ENCODE peak calls at places on chromosome 10, in ten cellular contexts. One of them, this sample, is unnamed.

GRCh38 chr10:68251625-68252275 is 19.8 kb upstream of the ATOH7 start:
- DNase-seq in MM.1S: peak
- DNase-seq in mammary epithelial cell: no peak
- DNase-seq in A549: no peak
- DNase-seq in uterus: no peak
- DNase-seq in esophagus squamous epithelium: no peak
- DNase-seq in PC-9: no peak
- DNase-seq in suprapubic skin: no peak
- DNase-seq in dorsolateral prefrontal cortex: no peak
- DNase-seq in brain microvascular endothelial cell: no peak
- DNase-seq in this sample: no peak

GRCh38 chr10:13990392-13990805 is 340.3 kb downstream of the FRMD4A start:
- DNase-seq in MM.1S: no peak
- DNase-seq in mammary epithelial cell: no peak
- DNase-seq in A549: no peak
- DNase-seq in uterus: peak
- DNase-seq in esophagus squamous epithelium: no peak
- DNase-seq in PC-9: no peak
- DNase-seq in suprapubic skin: no peak
- DNase-seq in dorsolateral prefrontal cortex: no peak
- DNase-seq in brain microvascular endothelial cell: no peak
- DNase-seq in this sample: peak

GRCh38 chr10:78300526-78300925 is 266.9 kb downstream of the RPS24 start:
- DNase-seq in MM.1S: no peak
- DNase-seq in mammary epithelial cell: no peak
- DNase-seq in A549: no peak
- DNase-seq in uterus: peak
- DNase-seq in esophagus squamous epithelium: no peak
- DNase-seq in PC-9: no peak
- DNase-seq in suprapubic skin: peak
- DNase-seq in dorsolateral prefrontal cortex: no peak
- DNase-seq in brain microvascular endothelial cell: no peak
- DNase-seq in this sample: no peak

GRCh38 chr10:75246506-75246905 is 10.7 kb upstream of the COMTD1 start:
- DNase-seq in MM.1S: no peak
- DNase-seq in mammary epithelial cell: no peak
- DNase-seq in A549: no peak
- DNase-seq in uterus: no peak
- DNase-seq in esophagus squamous epithelium: no peak
- DNase-seq in PC-9: no peak
- DNase-seq in suprapubic skin: no peak
- DNase-seq in dorsolateral prefrontal cortex: no peak
- DNase-seq in brain microvascular endothelial cell: no peak
- DNase-seq in this sample: no peak

GRCh38 chr10:45640941-45641340 is 31.6 kb downstream of the ZFAND4 start:
- DNase-seq in MM.1S: no peak
- DNase-seq in mammary epithelial cell: no peak
- DNase-seq in A549: no peak
- DNase-seq in uterus: no peak
- DNase-seq in esophagus squamous epithelium: no peak
- DNase-seq in PC-9: no peak
- DNase-seq in suprapubic skin: no peak
- DNase-seq in dorsolateral prefrontal cortex: no peak
- DNase-seq in brain microvascular endothelial cell: no peak
- DNase-seq in this sample: no peak

GRCh38 chr10:15188629-15189028 is 20.1 kb upstream of the NMT2 start:
- DNase-seq in MM.1S: no peak
- DNase-seq in mammary epithelial cell: no peak
- DNase-seq in A549: no peak
- DNase-seq in uterus: no peak
- DNase-seq in esophagus squamous epithelium: no peak
- DNase-seq in PC-9: no peak
- DNase-seq in suprapubic skin: no peak
- DNase-seq in dorsolateral prefrontal cortex: no peak
- DNase-seq in brain microvascular endothelial cell: no peak
- DNase-seq in this sample: no peak

GRCh38 chr10:103986360-103986759 is 19.4 kb downstream of the SLK start:
- DNase-seq in MM.1S: no peak
- DNase-seq in mammary epithelial cell: peak
- DNase-seq in A549: no peak
- DNase-seq in uterus: no peak
- DNase-seq in esophagus squamous epithelium: no peak
- DNase-seq in PC-9: no peak
- DNase-seq in suprapubic skin: no peak
- DNase-seq in dorsolateral prefrontal cortex: no peak
- DNase-seq in brain microvascular endothelial cell: no peak
- DNase-seq in this sample: no peak

GRCh38 chr10:58919927-58920654 is 256.4 kb upstream of the PHYHIPL start:
- DNase-seq in MM.1S: no peak
- DNase-seq in mammary epithelial cell: peak
- DNase-seq in A549: peak
- DNase-seq in uterus: no peak
- DNase-seq in esophagus squamous epithelium: no peak
- DNase-seq in PC-9: no peak
- DNase-seq in suprapubic skin: no peak
- DNase-seq in dorsolateral prefrontal cortex: no peak
- DNase-seq in brain microvascular endothelial cell: peak
- DNase-seq in this sample: no peak

DNA sequence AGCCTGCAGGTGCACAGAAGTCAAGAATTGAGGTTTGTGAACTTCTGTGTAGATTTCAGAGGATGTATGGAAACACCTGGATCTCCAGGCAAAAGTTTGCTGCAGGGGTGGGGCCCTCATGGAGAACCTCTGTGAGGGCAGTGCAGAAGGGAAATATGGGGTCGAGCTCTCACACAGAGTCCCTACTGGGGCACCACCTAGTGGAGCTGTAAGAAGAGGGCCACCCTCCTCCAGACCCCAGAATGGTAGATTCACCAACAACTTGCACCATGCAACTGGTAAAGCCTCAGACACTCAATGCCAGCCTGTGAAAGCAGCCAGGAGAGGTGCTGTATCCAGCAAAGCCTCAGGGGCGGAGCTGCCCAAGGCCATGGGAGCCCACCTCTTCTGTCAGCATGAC is 205.8 kb downstream of the CCSER2 start:
- DNase-seq in MM.1S: no peak
- DNase-seq in mammary epithelial cell: no peak
- DNase-seq in A549: no peak
- DNase-seq in uterus: no peak
- DNase-seq in esophagus squamous epithelium: no peak
- DNase-seq in PC-9: no peak
- DNase-seq in suprapubic skin: no peak
- DNase-seq in dorsolateral prefrontal cortex: no peak
- DNase-seq in brain microvascular endothelial cell: no peak
- DNase-seq in this sample: no peak
- TF ChIP-seq CTCF in MM.1S: peak
- TF ChIP-seq CTCF in mammary epithelial cell: no peak
- TF ChIP-seq CTCF in A549: peak
- TF ChIP-seq CTCF in uterus: no peak
- TF ChIP-seq CTCF in esophagus squamous epithelium: no peak
- TF ChIP-seq CTCF in PC-9: peak
- TF ChIP-seq CTCF in suprapubic skin: no peak
- TF ChIP-seq CTCF in dorsolateral prefrontal cortex: peak
- TF ChIP-seq CTCF in brain microvascular endothelial cell: peak
- TF ChIP-seq CTCF in this sample: no peak

GRCh38 chr10:131994435-131994834 is 12.7 kb upstream of the BNIP3 start:
- DNase-seq in MM.1S: no peak
- DNase-seq in mammary epithelial cell: no peak
- DNase-seq in A549: no peak
- DNase-seq in uterus: no peak
- DNase-seq in esophagus squamous epithelium: no peak
- DNase-seq in PC-9: no peak
- DNase-seq in suprapubic skin: no peak
- DNase-seq in dorsolateral prefrontal cortex: no peak
- DNase-seq in brain microvascular endothelial cell: no peak
- DNase-seq in this sample: no peak

GRCh38 chr10:131996508-131997365 is 15.0 kb upstream of the BNIP3 start:
- DNase-seq in MM.1S: no peak
- DNase-seq in mammary epithelial cell: no peak
- DNase-seq in A549: no peak
- DNase-seq in uterus: no peak
- DNase-seq in esophagus squamous epithelium: no peak
- DNase-seq in PC-9: no peak
- DNase-seq in suprapubic skin: no peak
- DNase-seq in dorsolateral prefrontal cortex: peak
- DNase-seq in brain microvascular endothelial cell: no peak
- DNase-seq in this sample: peak

GRCh38 chr10:131998845-131999681 is 17.3 kb upstream of the BNIP3 start:
- DNase-seq in MM.1S: no peak
- DNase-seq in mammary epithelial cell: no peak
- DNase-seq in A549: no peak
- DNase-seq in uterus: no peak
- DNase-seq in esophagus squamous epithelium: no peak
- DNase-seq in PC-9: no peak
- DNase-seq in suprapubic skin: no peak
- DNase-seq in dorsolateral prefrontal cortex: no peak
- DNase-seq in brain microvascular endothelial cell: no peak
- DNase-seq in this sample: no peak

GRCh38 chr10:131998050-131998844 is 16.5 kb upstream of the BNIP3 start:
- DNase-seq in MM.1S: no peak
- DNase-seq in mammary epithelial cell: no peak
- DNase-seq in A549: no peak
- DNase-seq in uterus: no peak
- DNase-seq in esophagus squamous epithelium: no peak
- DNase-seq in PC-9: no peak
- DNase-seq in suprapubic skin: no peak
- DNase-seq in dorsolateral prefrontal cortex: no peak
- DNase-seq in brain microvascular endothelial cell: no peak
- DNase-seq in this sample: no peak

DNA sequence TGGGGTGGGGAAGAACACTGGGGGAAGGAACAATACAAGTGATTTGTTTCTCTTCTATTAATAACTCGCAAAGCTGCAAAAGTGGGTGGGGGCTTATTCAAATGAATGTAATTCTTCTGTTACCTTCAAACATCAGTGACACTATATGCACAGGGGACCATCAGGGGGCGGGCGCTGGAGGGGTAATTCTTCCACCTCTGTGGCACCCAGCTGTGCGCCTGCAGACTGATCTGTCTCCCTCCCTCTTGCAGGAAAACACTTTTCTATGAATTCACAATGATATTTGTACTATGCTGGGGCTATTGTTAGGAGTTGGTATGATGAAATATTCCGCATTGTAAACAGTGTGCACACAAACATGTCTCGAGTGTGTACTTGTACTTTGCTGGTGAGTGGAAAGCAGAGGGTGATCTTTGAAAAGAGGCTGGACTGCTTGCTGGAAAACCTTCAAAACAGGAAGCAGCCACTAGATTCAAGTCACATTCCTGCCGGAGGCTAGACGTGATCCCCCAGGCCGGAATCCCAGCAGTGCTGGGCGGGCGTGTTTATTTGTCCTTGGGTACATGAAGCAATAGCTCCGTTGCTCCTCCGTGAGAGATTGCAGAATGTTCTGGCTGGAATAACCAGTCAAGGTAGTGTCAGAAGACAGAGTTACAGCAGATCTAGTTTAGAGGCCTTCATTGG is 15.8 kb upstream of the BNIP3 start:
- DNase-seq in MM.1S: no peak
- DNase-seq in mammary epithelial cell: no peak
- DNase-seq in A549: peak
- DNase-seq in uterus: peak
- DNase-seq in esophagus squamous epithelium: peak
- DNase-seq in PC-9: peak
- DNase-seq in suprapubic skin: peak
- DNase-seq in dorsolateral prefrontal cortex: no peak
- DNase-seq in brain microvascular endothelial cell: peak
- DNase-seq in this sample: peak
- H3K27ac ChIP-seq in MM.1S: no peak
- H3K27ac ChIP-seq in mammary epithelial cell: no peak
- H3K27ac ChIP-seq in A549: peak
- H3K27ac ChIP-seq in uterus: peak
- H3K27ac ChIP-seq in esophagus squamous epithelium: peak
- H3K27ac ChIP-seq in PC-9: peak
- H3K27ac ChIP-seq in suprapubic skin: peak
- H3K27ac ChIP-seq in dorsolateral prefrontal cortex: no peak
- H3K27ac ChIP-seq in brain microvascular endothelial cell: no peak
- H3K27ac ChIP-seq in this sample: peak

GRCh38 chr10:61170594-61170993 is 226.6 kb upstream of the RHOBTB1 start:
- DNase-seq in MM.1S: no peak
- DNase-seq in mammary epithelial cell: no peak
- DNase-seq in A549: no peak
- DNase-seq in uterus: no peak
- DNase-seq in esophagus squamous epithelium: no peak
- DNase-seq in PC-9: no peak
- DNase-seq in suprapubic skin: no peak
- DNase-seq in dorsolateral prefrontal cortex: no peak
- DNase-seq in brain microvascular endothelial cell: no peak
- DNase-seq in this sample: no peak
- H3K4me3 ChIP-seq in MM.1S: no peak
- H3K4me3 ChIP-seq in mammary epithelial cell: no peak
- H3K4me3 ChIP-seq in A549: no peak
- H3K4me3 ChIP-seq in uterus: no peak
- H3K4me3 ChIP-seq in esophagus squamous epithelium: no peak
- H3K4me3 ChIP-seq in PC-9: no peak
- H3K4me3 ChIP-seq in suprapubic skin: no peak
- H3K4me3 ChIP-seq in dorsolateral prefrontal cortex: no peak
- H3K4me3 ChIP-seq in brain microvascular endothelial cell: no peak
- H3K4me3 ChIP-seq in this sample: no peak

GRCh38 chr10:42972946-42973345 is 103.9 kb upstream of the RET start:
- DNase-seq in MM.1S: no peak
- DNase-seq in mammary epithelial cell: no peak
- DNase-seq in A549: no peak
- DNase-seq in uterus: no peak
- DNase-seq in esophagus squamous epithelium: no peak
- DNase-seq in PC-9: no peak
- DNase-seq in suprapubic skin: no peak
- DNase-seq in dorsolateral prefrontal cortex: no peak
- DNase-seq in brain microvascular endothelial cell: no peak
- DNase-seq in this sample: no peak

GRCh38 chr10:42971251-42971599 is 105.6 kb upstream of the RET start:
- DNase-seq in MM.1S: no peak
- DNase-seq in mammary epithelial cell: no peak
- DNase-seq in A549: no peak
- DNase-seq in uterus: no peak
- DNase-seq in esophagus squamous epithelium: no peak
- DNase-seq in PC-9: no peak
- DNase-seq in suprapubic skin: no peak
- DNase-seq in dorsolateral prefrontal cortex: peak
- DNase-seq in brain microvascular endothelial cell: no peak
- DNase-seq in this sample: peak

GRCh38 chr10:42969909-42970308 is 107.0 kb upstream of the RET start:
- DNase-seq in MM.1S: no peak
- DNase-seq in mammary epithelial cell: no peak
- DNase-seq in A549: no peak
- DNase-seq in uterus: no peak
- DNase-seq in esophagus squamous epithelium: no peak
- DNase-seq in PC-9: no peak
- DNase-seq in suprapubic skin: no peak
- DNase-seq in dorsolateral prefrontal cortex: no peak
- DNase-seq in brain microvascular endothelial cell: no peak
- DNase-seq in this sample: no peak

GRCh38 chr10:42969147-42969546 is 107.7 kb upstream of the RET start:
- DNase-seq in MM.1S: no peak
- DNase-seq in mammary epithelial cell: no peak
- DNase-seq in A549: no peak
- DNase-seq in uterus: no peak
- DNase-seq in esophagus squamous epithelium: no peak
- DNase-seq in PC-9: no peak
- DNase-seq in suprapubic skin: peak
- DNase-seq in dorsolateral prefrontal cortex: no peak
- DNase-seq in brain microvascular endothelial cell: no peak
- DNase-seq in this sample: no peak

DNA sequence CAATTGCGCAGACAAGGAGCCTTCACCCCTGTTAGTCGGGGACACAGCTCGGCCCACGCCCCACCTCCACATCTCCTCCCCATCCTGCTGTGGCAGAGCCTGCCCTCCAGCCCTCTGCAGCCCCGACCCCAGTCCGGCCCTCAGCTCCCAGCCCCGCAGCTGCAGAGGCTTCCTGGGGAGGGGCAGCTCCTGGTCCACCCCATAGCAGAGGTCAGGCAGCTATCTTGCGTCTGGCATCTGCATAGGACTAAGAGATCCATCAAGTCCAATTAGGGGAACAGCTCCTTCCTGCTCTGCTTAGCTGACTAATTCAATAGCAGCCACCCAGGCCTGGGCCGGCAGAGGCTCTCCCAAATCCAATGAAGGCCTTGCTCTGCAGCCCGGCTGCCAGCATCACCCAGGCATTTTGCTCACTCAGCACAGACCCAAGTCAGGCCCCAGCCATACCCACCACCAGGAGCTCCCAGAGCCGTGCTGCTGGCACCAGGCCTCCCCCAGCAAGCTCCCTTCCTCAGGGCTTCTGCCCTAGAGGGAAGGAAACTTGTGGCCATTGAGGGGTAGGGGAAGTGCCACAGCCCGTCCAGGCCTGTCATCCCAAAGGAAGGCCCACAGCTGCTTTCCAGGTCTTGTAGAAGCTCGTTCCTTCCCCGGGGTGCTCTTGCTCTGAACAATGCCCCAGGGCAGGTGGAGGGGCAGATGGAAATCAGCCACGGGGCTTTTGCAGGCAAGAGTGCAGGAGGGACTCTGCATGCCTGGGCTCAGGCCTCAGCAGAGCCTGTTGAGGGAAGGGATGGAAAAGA is 106.2 kb upstream of the RET start:
- DNase-seq in MM.1S: no peak
- DNase-seq in mammary epithelial cell: no peak
- DNase-seq in A549: no peak
- DNase-seq in uterus: peak
- DNase-seq in esophagus squamous epithelium: no peak
- DNase-seq in PC-9: no peak
- DNase-seq in suprapubic skin: peak
- DNase-seq in dorsolateral prefrontal cortex: peak
- DNase-seq in brain microvascular endothelial cell: no peak
- DNase-seq in this sample: no peak
- TF ChIP-seq CTCF in MM.1S: no peak
- TF ChIP-seq CTCF in mammary epithelial cell: no peak
- TF ChIP-seq CTCF in A549: no peak
- TF ChIP-seq CTCF in uterus: no peak
- TF ChIP-seq CTCF in esophagus squamous epithelium: no peak
- TF ChIP-seq CTCF in PC-9: no peak
- TF ChIP-seq CTCF in suprapubic skin: no peak
- TF ChIP-seq CTCF in dorsolateral prefrontal cortex: no peak
- TF ChIP-seq CTCF in brain microvascular endothelial cell: no peak
- TF ChIP-seq CTCF in this sample: no peak